ENCODE peak calls at places on chromosome 1, in five cellular contexts. Q is choroid plexus epithelial cell, B is fibroblast of mammary gland, G is AG09309, K is GM13977. C is an unnamed sample.
A peak's percentile ranks its signal among the peaks of the same experiment; 100 is the strongest.

GRCh38 chr1:40161125-40161887 is at the start of gene RLF:
- DNase-seq in Q (peak; percentile 96), B (peak; percentile 90), G (peak; percentile 68), K (peak; percentile 92), C (peak; percentile 92)

GRCh38 chr1:36753451-36753850 is 270.7 kb upstream of the CSF3R start:
- DNase-seq in Q (no peak), B (no peak), G (no peak), K (no peak), C (no peak)

GRCh38 chr1:232385221-232385620 is 244.7 kb downstream of the SIPA1L2 start:
- DNase-seq in Q (peak; percentile 89), B (peak; percentile 61), G (peak; percentile 48), K (no peak), C (peak; percentile 88)

GRCh38 chr1:212512731-212513559 is 80.2 kb downstream of the NENF start:
- DNase-seq in Q (peak; percentile 30), B (peak; percentile 8), G (no peak), K (peak; percentile 48), C (peak; percentile 73)

GRCh38 chr1:45567911-45568310 is 15.9 kb upstream of the NASP start:
- DNase-seq in Q (no peak), B (no peak), G (no peak), K (no peak), C (no peak)

GRCh38 chr1:59604191-59604590 is 210.6 kb upstream of the HOOK1 start:
- DNase-seq in Q (peak; percentile 33), B (no peak), G (no peak), K (no peak), C (no peak)

GRCh38 chr1:2413495-2414296 is 1.3 kb upstream of the PEX10 start:
- DNase-seq in Q (no peak), B (no peak), G (no peak), K (no peak), C (peak; percentile 22)

GRCh38 chr1:25958475-25958874 is 39.4 kb downstream of the PAFAH2 start:
- DNase-seq in Q (peak; percentile 71), B (peak; percentile 66), G (peak; percentile 31), K (no peak), C (no peak)

GRCh38 chr1:200872446-200873115 is at the start of gene GPR25:
- DNase-seq in Q (no peak), B (no peak), G (no peak), K (peak; percentile 14), C (no peak)

GRCh38 chr1:116219651-116220434 is 108.6 kb downstream of the MAB21L3 start:
- DNase-seq in Q (no peak), B (no peak), G (no peak), K (no peak), C (no peak)

GRCh38 chr1:216531308-216532239 is 108.3 kb upstream of the USH2A start:
- DNase-seq in Q (peak; percentile 43), B (peak; percentile 33), G (no peak), K (no peak), C (no peak)

GRCh38 chr1:241658081-241658793 is 6.2 kb downstream of the WDR64 start:
- DNase-seq in Q (no peak), B (peak; percentile 44), G (no peak), K (no peak), C (peak; percentile 49)

GRCh38 chr1:184075040-184076029 is 23.8 kb downstream of the TSEN15 start:
- DNase-seq in Q (peak; percentile 83), B (peak; percentile 70), G (peak; percentile 41), K (peak; percentile 28), C (peak; percentile 72)

DNA sequence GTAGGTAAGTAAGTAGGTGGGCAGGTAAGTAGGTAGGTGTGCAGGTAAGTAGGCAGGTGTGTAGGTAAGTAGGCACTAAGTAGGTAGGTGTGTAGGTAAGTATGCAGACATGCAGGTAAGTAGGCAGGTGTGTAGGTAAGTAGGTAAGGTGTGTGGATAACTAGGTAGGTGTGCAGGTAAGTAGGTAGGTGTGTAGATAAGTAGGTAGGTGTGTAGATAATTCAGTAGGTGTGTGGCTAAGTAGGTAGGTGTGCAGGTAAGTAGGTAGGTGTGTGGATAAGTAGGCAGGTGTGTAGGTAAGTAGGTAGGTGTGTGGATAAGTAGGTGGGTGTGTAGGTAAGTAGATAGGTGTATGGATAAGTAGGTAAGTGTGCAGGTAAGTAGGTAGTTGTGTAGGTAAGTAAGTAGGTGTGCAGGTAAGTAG is 53.9 kb upstream of the COG2 start:
- DNase-seq in Q (no peak), B (no peak), G (no peak), K (no peak), C (no peak)
- TF ChIP-seq CTCF in Q (no peak), B (no peak), G (no peak), K (no peak), C (no peak)

DNA sequence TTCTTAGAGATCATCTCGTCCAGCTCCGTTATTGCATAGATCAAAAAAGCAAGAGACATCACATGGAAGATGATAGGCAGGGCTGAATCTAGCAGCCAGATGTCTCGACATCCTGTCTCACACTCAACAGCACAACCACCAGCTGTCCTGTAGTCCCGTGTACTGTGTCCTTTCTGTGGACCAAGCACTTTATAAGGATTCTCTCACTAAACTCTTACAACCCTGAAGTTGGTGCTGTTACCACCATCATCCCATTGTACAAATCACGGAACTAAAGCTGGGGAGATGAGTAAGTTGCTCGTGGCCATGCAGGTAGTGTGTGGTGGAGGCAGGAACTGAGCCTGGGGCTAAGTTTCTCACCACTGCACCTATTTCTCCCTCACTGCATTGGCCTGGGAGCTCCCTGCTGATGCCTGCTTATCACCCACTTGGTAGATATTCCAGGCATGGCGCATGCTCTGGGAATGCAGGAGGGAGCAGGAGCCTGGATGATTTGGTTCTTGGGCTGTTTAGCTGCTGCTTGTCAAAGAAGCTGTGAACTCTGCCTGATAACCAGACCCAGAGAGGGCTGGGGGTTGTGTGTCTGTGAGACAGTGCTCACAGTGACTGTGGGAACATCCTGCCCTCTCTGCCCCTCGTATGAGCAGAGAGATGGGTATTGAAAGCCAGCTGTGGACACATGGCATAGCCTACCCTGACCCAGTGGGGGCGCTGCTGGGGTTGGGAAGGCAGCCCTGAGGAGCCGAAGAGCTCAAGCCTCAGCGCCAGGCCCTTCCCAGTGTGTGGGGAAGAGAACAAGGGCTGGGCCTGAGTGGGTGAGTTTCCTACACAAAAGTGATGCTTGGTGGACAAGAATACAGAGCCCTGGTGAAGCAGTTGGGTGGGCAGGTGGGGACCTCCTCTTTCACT is 13.6 kb downstream of the PPFIA4 start:
- DNase-seq in Q (no peak), B (no peak), G (no peak), K (no peak), C (peak; percentile 43)
- TF ChIP-seq CTCF in Q (peak; percentile 45), B (peak; percentile 22), G (peak; percentile 54), K (peak; percentile 19), C (peak; percentile 51)

DNA sequence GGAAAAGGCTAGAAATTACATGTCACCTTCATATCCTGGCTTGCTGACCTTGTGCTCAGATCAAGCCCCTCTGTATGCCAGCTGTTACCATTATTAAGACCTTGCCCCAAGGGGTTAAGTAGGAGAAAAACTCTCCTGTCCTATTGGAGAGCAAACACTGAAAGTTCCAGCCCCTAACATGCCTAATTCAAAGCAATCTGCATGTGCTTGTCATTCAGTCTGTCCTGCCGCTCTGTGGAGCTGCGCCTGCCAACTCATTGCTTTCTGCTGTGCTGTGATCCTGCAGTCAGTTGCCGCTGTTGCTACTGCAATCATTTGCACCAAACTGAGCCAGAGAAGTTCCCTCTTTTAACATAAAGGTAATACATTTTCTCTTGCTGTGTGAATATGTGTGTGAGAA is 113.4 kb downstream of the DISP1 start:
- DNase-seq in Q (peak; percentile 88), B (peak; percentile 62), G (no peak), K (no peak), C (no peak)
- TF ChIP-seq CTCF in Q (peak; percentile 41), B (no peak), G (no peak), K (no peak), C (no peak)

GRCh38 chr1:4655674-4656532 is 1.5 kb downstream of the AJAP1 start:
- DNase-seq in Q (peak; percentile 46), B (peak; percentile 43), G (no peak), K (peak; percentile 59), C (peak; percentile 75)
- TF ChIP-seq CTCF in Q (peak; percentile 61), B (peak; percentile 36), G (peak; percentile 50), K (peak; percentile 18), C (peak; percentile 63)

DNA sequence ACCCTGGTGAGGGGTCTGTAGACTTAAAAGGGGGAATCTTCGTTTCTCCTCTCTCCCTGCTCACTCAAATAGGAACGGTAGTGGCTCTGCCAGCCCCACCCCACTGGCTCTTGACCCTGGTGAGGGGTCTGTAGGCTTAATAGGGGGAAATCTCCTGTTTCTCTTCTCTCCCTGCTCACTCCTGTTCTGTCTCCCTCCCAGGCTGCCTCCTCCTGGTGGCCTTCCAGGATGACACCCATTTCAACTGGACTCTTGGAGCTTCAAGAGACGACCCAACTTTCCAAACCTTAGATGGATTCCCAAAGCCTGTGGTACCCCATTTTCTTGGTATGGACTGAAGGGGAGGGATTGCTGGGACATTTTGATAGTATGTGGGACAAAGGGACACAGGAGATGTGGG is 1.4 kb upstream of the EPHB2 start:
- DNase-seq in Q (no peak), B (no peak), G (no peak), K (no peak), C (no peak)
- TF ChIP-seq CTCF in Q (peak; percentile 20), B (peak; percentile 35), G (peak; percentile 23), K (no peak), C (peak; percentile 17)